ENCODE peak calls at places on chromosomes 2 and 18, in six cellular contexts. One of them, this sample, is unnamed.

GRCh38 chr2:212752730-212753351 is 214.2 kb upstream of the ERBB4 start:
- DNase-seq in WTC11: peak; percentile 18
- DNase-seq in stomach: no peak
- DNase-seq in WERI-Rb-1: no peak
- DNase-seq in Calu3: no peak
- DNase-seq in spleen: no peak
- DNase-seq in this sample: no peak

GRCh38 chr2:172339431-172340010 is 87.9 kb upstream of the ITGA6 start:
- DNase-seq in Calu3: peak; percentile 16
- DNase-seq in WTC11: no peak
- DNase-seq in WERI-Rb-1: no peak
- DNase-seq in stomach: no peak
- DNase-seq in spleen: no peak
- DNase-seq in this sample: peak; percentile 57

GRCh38 chr18:2914185-2914584 is 67.4 kb downstream of the EMILIN2 start:
- DNase-seq in stomach: no peak
- DNase-seq in WERI-Rb-1: no peak
- DNase-seq in WTC11: no peak
- DNase-seq in spleen: no peak
- DNase-seq in Calu3: no peak
- DNase-seq in this sample: peak; percentile 52

GRCh38 chr2:112850588-112850987 is 14.0 kb upstream of the IL1B start:
- DNase-seq in WTC11: no peak
- DNase-seq in WERI-Rb-1: no peak
- DNase-seq in spleen: no peak
- DNase-seq in Calu3: no peak
- DNase-seq in stomach: no peak
- DNase-seq in this sample: no peak

GRCh38 chr2:105546623-105546964 is 147.7 kb upstream of the FHL2 start:
- DNase-seq in spleen: no peak
- DNase-seq in stomach: no peak
- DNase-seq in Calu3: no peak
- DNase-seq in WERI-Rb-1: no peak
- DNase-seq in WTC11: no peak
- DNase-seq in this sample: no peak

GRCh38 chr18:62763101-62763521 is 47.8 kb downstream of the PHLPP1 start:
- DNase-seq in stomach: no peak
- DNase-seq in Calu3: no peak
- DNase-seq in WTC11: no peak
- DNase-seq in WERI-Rb-1: no peak
- DNase-seq in spleen: no peak
- DNase-seq in this sample: no peak

GRCh38 chr2:198517961-198518360 is 713.6 kb downstream of the PLCL1 start:
- DNase-seq in Calu3: no peak
- DNase-seq in stomach: no peak
- DNase-seq in WTC11: no peak
- DNase-seq in spleen: no peak
- DNase-seq in WERI-Rb-1: no peak
- DNase-seq in this sample: no peak

GRCh38 chr2:11090158-11090557 is 65.1 kb upstream of the SLC66A3 start:
- DNase-seq in Calu3: no peak
- DNase-seq in spleen: no peak
- DNase-seq in stomach: no peak
- DNase-seq in WERI-Rb-1: no peak
- DNase-seq in WTC11: no peak
- DNase-seq in this sample: no peak

GRCh38 chr2:157792345-157793052 is 83.6 kb downstream of the ACVR1 start:
- DNase-seq in spleen: no peak
- DNase-seq in WTC11: no peak
- DNase-seq in stomach: no peak
- DNase-seq in WERI-Rb-1: no peak
- DNase-seq in Calu3: no peak
- DNase-seq in this sample: no peak

GRCh38 chr2:7427293-7428060 is 510.3 kb downstream of the RNF144A start:
- DNase-seq in WTC11: no peak
- DNase-seq in stomach: no peak
- DNase-seq in spleen: no peak
- DNase-seq in WERI-Rb-1: peak; percentile 38
- DNase-seq in Calu3: peak; percentile 44
- DNase-seq in this sample: peak; percentile 38

GRCh38 chr2:237218756-237219155 is 133.1 kb downstream of the COPS8 start:
- DNase-seq in WTC11: no peak
- DNase-seq in stomach: no peak
- DNase-seq in Calu3: no peak
- DNase-seq in WERI-Rb-1: no peak
- DNase-seq in spleen: no peak
- DNase-seq in this sample: no peak

GRCh38 chr2:86786001-86786536 is 4.6 kb downstream of the CD8A start:
- DNase-seq in spleen: no peak
- DNase-seq in WTC11: no peak
- DNase-seq in Calu3: no peak
- DNase-seq in stomach: no peak
- DNase-seq in WERI-Rb-1: no peak
- DNase-seq in this sample: no peak

DNA sequence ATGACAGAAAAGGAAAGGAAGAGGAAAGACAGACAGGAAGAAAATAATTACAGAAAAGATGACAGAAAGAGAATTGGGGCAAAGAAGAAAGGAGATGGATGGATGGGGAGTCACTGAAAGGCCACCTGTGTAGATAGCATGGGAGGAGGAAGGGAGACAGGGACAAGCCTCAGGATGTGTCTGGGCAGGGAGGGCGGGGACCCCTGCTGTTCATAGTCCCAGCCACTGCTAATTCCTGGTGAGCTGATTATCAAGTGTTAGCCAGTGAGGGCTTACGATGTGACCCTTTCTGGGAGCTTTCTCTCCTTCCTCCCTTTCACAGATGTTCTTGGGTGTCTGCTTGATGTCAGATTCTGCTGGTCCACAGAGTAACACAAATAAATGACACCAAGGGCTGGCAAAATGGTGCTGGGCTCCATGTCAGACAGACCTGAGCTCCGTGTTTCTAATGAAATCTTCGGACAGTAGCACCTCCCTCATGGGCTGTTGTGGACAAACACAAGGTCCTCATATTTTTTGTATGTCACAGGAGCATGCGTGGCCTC is 13.6 kb downstream of the FHOD3 start:
- DNase-seq in spleen: no peak
- DNase-seq in WERI-Rb-1: peak; percentile 92
- DNase-seq in Calu3: no peak
- DNase-seq in WTC11: no peak
- DNase-seq in stomach: no peak
- DNase-seq in this sample: no peak
- TF ChIP-seq CTCF in spleen: no peak
- TF ChIP-seq CTCF in WERI-Rb-1: no peak
- TF ChIP-seq CTCF in Calu3: no peak
- TF ChIP-seq CTCF in WTC11: no peak
- TF ChIP-seq CTCF in stomach: no peak
- TF ChIP-seq CTCF in this sample: no peak

GRCh38 chr2:152648336-152648735 is 68.9 kb downstream of the PRPF40A start:
- DNase-seq in stomach: no peak
- DNase-seq in WERI-Rb-1: no peak
- DNase-seq in spleen: no peak
- DNase-seq in Calu3: no peak
- DNase-seq in WTC11: no peak
- DNase-seq in this sample: no peak
- TF ChIP-seq CTCF in stomach: peak; percentile 10
- TF ChIP-seq CTCF in WERI-Rb-1: no peak
- TF ChIP-seq CTCF in spleen: no peak
- TF ChIP-seq CTCF in Calu3: no peak
- TF ChIP-seq CTCF in WTC11: no peak
- TF ChIP-seq CTCF in this sample: no peak

GRCh38 chr2:224350703-224351102 is 51.2 kb downstream of the FAM124B start:
- DNase-seq in Calu3: no peak
- DNase-seq in spleen: no peak
- DNase-seq in WTC11: no peak
- DNase-seq in stomach: no peak
- DNase-seq in WERI-Rb-1: no peak
- DNase-seq in this sample: no peak

GRCh38 chr2:224343226-224343625 is 58.7 kb downstream of the FAM124B start:
- DNase-seq in Calu3: no peak
- DNase-seq in stomach: no peak
- DNase-seq in WTC11: no peak
- DNase-seq in spleen: no peak
- DNase-seq in WERI-Rb-1: no peak
- DNase-seq in this sample: no peak

GRCh38 chr2:224345492-224345891 is 56.4 kb downstream of the FAM124B start:
- DNase-seq in stomach: no peak
- DNase-seq in spleen: no peak
- DNase-seq in Calu3: no peak
- DNase-seq in WTC11: no peak
- DNase-seq in WERI-Rb-1: no peak
- DNase-seq in this sample: no peak

DNA sequence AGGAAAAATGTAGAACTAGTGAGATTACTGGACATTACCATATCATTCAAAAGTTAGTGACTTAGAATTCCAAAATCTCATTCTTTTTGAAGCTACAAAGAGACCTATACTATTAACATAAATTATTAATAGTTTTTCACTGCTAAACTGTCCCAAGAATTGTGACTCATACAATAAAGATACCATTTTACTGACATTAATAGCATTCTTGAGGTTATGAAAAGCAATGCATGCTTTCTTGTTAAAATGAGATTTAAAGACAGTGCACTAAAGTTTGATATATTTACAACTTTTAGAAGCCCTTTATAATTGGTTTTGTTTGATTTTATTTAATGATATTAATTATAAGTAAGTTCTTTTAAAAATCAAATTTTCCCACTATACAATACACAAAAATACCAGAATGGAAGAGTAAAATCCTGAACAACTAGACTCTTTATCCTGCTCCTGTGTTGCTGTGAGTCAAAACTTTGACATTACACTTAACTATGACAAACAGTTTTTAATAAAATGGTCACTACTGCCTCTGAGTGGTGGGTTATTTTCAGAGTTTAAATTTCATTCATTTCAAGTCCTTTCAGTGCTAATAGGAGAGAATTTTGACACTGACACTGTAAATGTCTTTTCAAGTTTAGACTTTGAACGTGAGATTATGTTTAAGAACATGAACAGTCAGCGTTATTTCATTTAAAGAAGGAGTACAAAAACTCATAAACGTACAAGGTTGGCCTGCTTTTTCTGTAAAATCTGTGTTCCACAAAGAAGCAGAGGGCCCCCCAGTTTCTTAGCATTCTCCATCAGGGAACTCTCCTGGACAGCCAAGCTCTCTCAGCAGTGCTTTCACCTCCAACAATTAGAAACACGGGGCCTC is 54.5 kb downstream of the FAM124B start:
- DNase-seq in WERI-Rb-1: no peak
- DNase-seq in stomach: no peak
- DNase-seq in Calu3: no peak
- DNase-seq in spleen: no peak
- DNase-seq in WTC11: no peak
- DNase-seq in this sample: no peak
- TF ChIP-seq CTCF in WERI-Rb-1: no peak
- TF ChIP-seq CTCF in stomach: no peak
- TF ChIP-seq CTCF in Calu3: no peak
- TF ChIP-seq CTCF in spleen: no peak
- TF ChIP-seq CTCF in WTC11: no peak
- TF ChIP-seq CTCF in this sample: no peak

GRCh38 chr2:79935771-79936657 is 368.5 kb downstream of the LRRTM1 start:
- DNase-seq in spleen: no peak
- DNase-seq in stomach: peak; percentile 27
- DNase-seq in Calu3: peak; percentile 38
- DNase-seq in WERI-Rb-1: peak; percentile 73
- DNase-seq in WTC11: peak; percentile 67
- DNase-seq in this sample: peak; percentile 47
- TF ChIP-seq CTCF in spleen: no peak
- TF ChIP-seq CTCF in stomach: no peak
- TF ChIP-seq CTCF in Calu3: peak; percentile 21
- TF ChIP-seq CTCF in WERI-Rb-1: peak; percentile 83
- TF ChIP-seq CTCF in WTC11: peak; percentile 22
- TF ChIP-seq CTCF in this sample: peak; percentile 58

GRCh38 chr18:6955304-6955703 is 162.3 kb downstream of the LAMA1 start:
- DNase-seq in spleen: no peak
- DNase-seq in Calu3: no peak
- DNase-seq in stomach: no peak
- DNase-seq in WERI-Rb-1: no peak
- DNase-seq in WTC11: no peak
- DNase-seq in this sample: no peak
- TF ChIP-seq CTCF in spleen: no peak
- TF ChIP-seq CTCF in Calu3: no peak
- TF ChIP-seq CTCF in stomach: no peak
- TF ChIP-seq CTCF in WERI-Rb-1: no peak
- TF ChIP-seq CTCF in WTC11: no peak
- TF ChIP-seq CTCF in this sample: no peak

This sample was measured in nephron progenitor cell.